ENCODE peak calls at places on chromosomes 12 and 14, in ten cellular contexts. One of them, this sample, is unnamed.

GRCh38 chr12:52436000-52436827 is 2.0 kb upstream of the KRT75 start:
- DNase-seq in astrocyte: peak; percentile 93
- DNase-seq in HCT116: no peak
- DNase-seq in neural progenitor cell: no peak
- DNase-seq in hepatocyte: no peak
- DNase-seq in fibroblast of lung: no peak
- DNase-seq in mammary epithelial cell: peak; percentile 90
- DNase-seq in PC-3: peak; percentile 94
- DNase-seq in GM23248: peak; percentile 56
- DNase-seq in GM12878: no peak
- DNase-seq in this sample: peak; percentile 95

GRCh38 chr14:23696706-23697239 is 60.6 kb downstream of the DHRS2 start:
- DNase-seq in astrocyte: no peak
- DNase-seq in HCT116: no peak
- DNase-seq in neural progenitor cell: no peak
- DNase-seq in hepatocyte: no peak
- DNase-seq in fibroblast of lung: no peak
- DNase-seq in mammary epithelial cell: no peak
- DNase-seq in PC-3: no peak
- DNase-seq in GM23248: no peak
- DNase-seq in GM12878: no peak
- DNase-seq in this sample: no peak

GRCh38 chr12:70598467-70599194 is 38.6 kb downstream of the PTPRB start:
- DNase-seq in astrocyte: peak; percentile 58
- DNase-seq in HCT116: no peak
- DNase-seq in neural progenitor cell: peak; percentile 56
- DNase-seq in hepatocyte: peak; percentile 9
- DNase-seq in fibroblast of lung: no peak
- DNase-seq in mammary epithelial cell: no peak
- DNase-seq in PC-3: no peak
- DNase-seq in GM23248: no peak
- DNase-seq in GM12878: no peak
- DNase-seq in this sample: no peak

GRCh38 chr12:104590002-104590401 is 133.3 kb downstream of the CHST11 start:
- DNase-seq in astrocyte: no peak
- DNase-seq in HCT116: no peak
- DNase-seq in neural progenitor cell: no peak
- DNase-seq in hepatocyte: no peak
- DNase-seq in fibroblast of lung: no peak
- DNase-seq in mammary epithelial cell: no peak
- DNase-seq in PC-3: no peak
- DNase-seq in GM23248: no peak
- DNase-seq in GM12878: no peak
- DNase-seq in this sample: no peak

GRCh38 chr12:96238336-96239031 is 44.3 kb downstream of the ELK3 start:
- DNase-seq in astrocyte: no peak
- DNase-seq in HCT116: no peak
- DNase-seq in neural progenitor cell: no peak
- DNase-seq in hepatocyte: no peak
- DNase-seq in fibroblast of lung: peak; percentile 46
- DNase-seq in mammary epithelial cell: no peak
- DNase-seq in PC-3: no peak
- DNase-seq in GM23248: no peak
- DNase-seq in GM12878: no peak
- DNase-seq in this sample: no peak

GRCh38 chr12:20220339-20220738 is 148.0 kb upstream of the PDE3A start:
- DNase-seq in astrocyte: peak; percentile 31
- DNase-seq in HCT116: peak; percentile 36
- DNase-seq in neural progenitor cell: peak; percentile 27
- DNase-seq in hepatocyte: peak; percentile 5
- DNase-seq in fibroblast of lung: peak; percentile 64
- DNase-seq in mammary epithelial cell: no peak
- DNase-seq in PC-3: peak; percentile 48
- DNase-seq in GM23248: peak; percentile 44
- DNase-seq in GM12878: peak; percentile 5
- DNase-seq in this sample: no peak

GRCh38 chr14:95472819-95473251 is 43.6 kb downstream of the SYNE3 start:
- DNase-seq in astrocyte: no peak
- DNase-seq in HCT116: no peak
- DNase-seq in neural progenitor cell: no peak
- DNase-seq in hepatocyte: no peak
- DNase-seq in fibroblast of lung: no peak
- DNase-seq in mammary epithelial cell: no peak
- DNase-seq in PC-3: no peak
- DNase-seq in GM23248: peak; percentile 49
- DNase-seq in GM12878: no peak
- DNase-seq in this sample: no peak

GRCh38 chr12:18261273-18261672 is at the start of gene PIK3C2G:
- DNase-seq in astrocyte: no peak
- DNase-seq in HCT116: no peak
- DNase-seq in neural progenitor cell: no peak
- DNase-seq in hepatocyte: peak; percentile 14
- DNase-seq in fibroblast of lung: no peak
- DNase-seq in mammary epithelial cell: peak; percentile 62
- DNase-seq in PC-3: peak; percentile 83
- DNase-seq in GM23248: no peak
- DNase-seq in GM12878: no peak
- DNase-seq in this sample: peak; percentile 37

DNA sequence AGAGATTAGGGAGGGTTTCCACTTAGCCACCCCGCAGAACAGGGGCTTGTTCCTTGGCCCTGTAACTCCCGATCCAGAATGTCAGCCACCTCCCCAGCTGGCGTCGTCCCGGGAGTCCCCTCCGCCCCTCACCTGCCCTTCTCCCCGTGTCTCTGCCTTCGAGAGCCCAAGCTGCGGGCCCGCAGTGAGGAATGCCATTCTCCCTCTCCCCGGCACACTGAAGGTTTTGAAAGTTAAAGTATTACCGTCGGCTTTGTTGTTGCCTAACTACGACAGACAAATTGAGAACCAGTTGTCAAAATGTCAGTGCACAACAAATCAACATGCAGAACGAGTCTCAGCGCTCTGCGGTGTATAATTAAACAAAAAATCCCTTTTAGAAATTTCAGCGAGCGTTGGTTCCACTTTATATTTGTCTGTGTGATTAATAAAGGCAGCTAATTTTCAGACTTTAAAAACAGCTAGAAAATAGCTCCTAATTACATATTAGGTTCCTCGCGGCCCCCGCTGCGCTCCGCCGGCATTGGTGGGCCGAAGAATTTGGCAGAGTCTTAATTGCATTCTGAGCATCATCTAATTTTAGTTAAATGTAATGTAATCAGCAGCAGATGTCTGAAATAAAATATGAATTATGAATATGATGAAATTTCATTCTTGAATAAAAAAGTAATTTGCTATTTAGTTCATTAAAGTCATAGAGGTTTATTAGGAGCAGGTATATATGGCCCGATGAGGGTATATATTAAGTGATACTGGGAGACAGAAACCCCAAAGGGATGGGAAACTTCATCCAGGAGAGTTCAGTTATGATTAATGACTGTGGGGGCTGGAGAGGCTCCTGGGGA is 40.2 kb downstream of the MVK start:
- DNase-seq in astrocyte: no peak
- DNase-seq in HCT116: no peak
- DNase-seq in neural progenitor cell: peak; percentile 60
- DNase-seq in hepatocyte: no peak
- DNase-seq in fibroblast of lung: no peak
- DNase-seq in mammary epithelial cell: no peak
- DNase-seq in PC-3: no peak
- DNase-seq in GM23248: no peak
- DNase-seq in GM12878: no peak
- DNase-seq in this sample: no peak
- TF ChIP-seq EZH2 in astrocyte: peak; percentile 57
- TF ChIP-seq EZH2 in HCT116: no peak
- TF ChIP-seq EZH2 in neural progenitor cell: no peak
- TF ChIP-seq EZH2 in hepatocyte: no peak
- TF ChIP-seq EZH2 in fibroblast of lung: no peak
- TF ChIP-seq EZH2 in mammary epithelial cell: no peak
- TF ChIP-seq EZH2 in PC-3: no peak
- TF ChIP-seq EZH2 in GM23248: peak; percentile 95
- TF ChIP-seq EZH2 in GM12878: no peak
- TF ChIP-seq EZH2 in this sample: no peak

GRCh38 chr12:1351926-1352325 is 242.5 kb downstream of the FBXL14 start:
- DNase-seq in astrocyte: no peak
- DNase-seq in HCT116: no peak
- DNase-seq in neural progenitor cell: no peak
- DNase-seq in hepatocyte: no peak
- DNase-seq in fibroblast of lung: peak; percentile 22
- DNase-seq in mammary epithelial cell: peak; percentile 11
- DNase-seq in PC-3: no peak
- DNase-seq in GM23248: peak; percentile 58
- DNase-seq in GM12878: no peak
- DNase-seq in this sample: no peak
- H3K27ac ChIP-seq in astrocyte: no peak overlapping the region
- H3K27ac ChIP-seq in HCT116: no peak overlapping the region
- H3K27ac ChIP-seq in neural progenitor cell: peak overlapping the region; percentile 3
- H3K27ac ChIP-seq in hepatocyte: no peak overlapping the region
- H3K27ac ChIP-seq in fibroblast of lung: no peak overlapping the region
- H3K27ac ChIP-seq in mammary epithelial cell: no peak overlapping the region
- H3K27ac ChIP-seq in PC-3: no peak overlapping the region
- H3K27ac ChIP-seq in GM23248: peak overlapping the region; percentile 17
- H3K27ac ChIP-seq in GM12878: no peak overlapping the region
- H3K27ac ChIP-seq in this sample: no peak overlapping the region

GRCh38 chr14:89617471-89618291 is 200.6 kb upstream of the FOXN3 start:
- DNase-seq in astrocyte: peak; percentile 66
- DNase-seq in HCT116: no peak
- DNase-seq in neural progenitor cell: peak; percentile 60
- DNase-seq in hepatocyte: peak; percentile 35
- DNase-seq in fibroblast of lung: peak; percentile 66
- DNase-seq in mammary epithelial cell: no peak
- DNase-seq in PC-3: peak; percentile 29
- DNase-seq in GM23248: peak; percentile 76
- DNase-seq in GM12878: no peak
- DNase-seq in this sample: no peak

GRCh38 chr14:89618309-89618708 is 201.3 kb upstream of the FOXN3 start:
- DNase-seq in astrocyte: no peak
- DNase-seq in HCT116: no peak
- DNase-seq in neural progenitor cell: no peak
- DNase-seq in hepatocyte: peak; percentile 23
- DNase-seq in fibroblast of lung: peak; percentile 53
- DNase-seq in mammary epithelial cell: no peak
- DNase-seq in PC-3: peak; percentile 11
- DNase-seq in GM23248: peak; percentile 64
- DNase-seq in GM12878: no peak
- DNase-seq in this sample: no peak

GRCh38 chr14:89617142-89617460 is 200.1 kb upstream of the FOXN3 start:
- DNase-seq in astrocyte: no peak
- DNase-seq in HCT116: no peak
- DNase-seq in neural progenitor cell: no peak
- DNase-seq in hepatocyte: no peak
- DNase-seq in fibroblast of lung: no peak
- DNase-seq in mammary epithelial cell: no peak
- DNase-seq in PC-3: no peak
- DNase-seq in GM23248: peak; percentile 8
- DNase-seq in GM12878: no peak
- DNase-seq in this sample: no peak

GRCh38 chr14:89615421-89615820 is 198.4 kb upstream of the FOXN3 start:
- DNase-seq in astrocyte: peak; percentile 37
- DNase-seq in HCT116: no peak
- DNase-seq in neural progenitor cell: no peak
- DNase-seq in hepatocyte: no peak
- DNase-seq in fibroblast of lung: no peak
- DNase-seq in mammary epithelial cell: no peak
- DNase-seq in PC-3: no peak
- DNase-seq in GM23248: no peak
- DNase-seq in GM12878: no peak
- DNase-seq in this sample: no peak

DNA sequence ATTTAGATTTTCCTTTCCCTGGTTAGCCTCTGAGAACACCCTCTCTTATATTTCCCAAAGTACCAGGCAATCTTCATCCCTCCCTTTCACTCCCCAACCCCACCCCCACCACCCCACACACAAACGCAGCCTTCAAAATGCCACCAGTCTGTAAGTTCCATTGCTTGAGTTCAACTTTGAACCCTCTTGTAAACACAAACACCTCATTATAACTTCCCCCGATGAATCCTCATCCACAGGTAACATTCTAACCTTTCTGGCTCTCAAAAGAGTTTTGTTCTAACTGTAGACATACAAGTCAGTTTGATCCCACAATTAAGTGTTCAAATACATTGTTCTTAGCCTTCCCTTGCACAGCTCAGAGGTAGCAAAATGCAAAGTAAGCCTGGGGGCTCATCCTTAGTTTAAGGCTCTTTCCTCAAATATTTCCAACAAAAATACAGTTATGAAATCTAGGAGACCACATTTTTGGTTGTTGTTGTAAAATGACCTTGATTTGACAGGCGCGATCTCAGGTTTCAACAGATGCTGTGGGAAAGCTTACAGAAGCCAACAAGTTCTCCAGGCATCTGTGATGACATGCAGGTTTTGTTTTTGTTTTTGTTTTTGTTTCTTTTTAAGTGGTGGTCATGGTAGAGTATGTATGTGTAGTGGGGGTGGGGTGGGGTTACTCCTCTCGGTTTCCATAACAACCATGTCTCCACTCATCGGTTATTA is 199.6 kb upstream of the FOXN3 start:
- DNase-seq in astrocyte: no peak
- DNase-seq in HCT116: no peak
- DNase-seq in neural progenitor cell: no peak
- DNase-seq in hepatocyte: peak; percentile 28
- DNase-seq in fibroblast of lung: peak; percentile 46
- DNase-seq in mammary epithelial cell: no peak
- DNase-seq in PC-3: no peak
- DNase-seq in GM23248: peak; percentile 62
- DNase-seq in GM12878: no peak
- DNase-seq in this sample: no peak
- H3K4me1 ChIP-seq in astrocyte: peaks cover 18% of the 10 kb centered on the region
- H3K4me1 ChIP-seq in HCT116: peaks cover 14% of the 10 kb centered on the region
- H3K4me1 ChIP-seq in neural progenitor cell: peaks cover 55% of the 10 kb centered on the region
- H3K4me1 ChIP-seq in hepatocyte: peaks cover 25% of the 10 kb centered on the region
- H3K4me1 ChIP-seq in fibroblast of lung: peaks cover 8% of the 10 kb centered on the region
- H3K4me1 ChIP-seq in mammary epithelial cell: peaks cover 9% of the 10 kb centered on the region
- H3K4me1 ChIP-seq in PC-3: peaks cover 4% of the 10 kb centered on the region
- H3K4me1 ChIP-seq in GM23248: peaks cover 13% of the 10 kb centered on the region
- H3K4me1 ChIP-seq in GM12878: peaks cover 49% of the 10 kb centered on the region
- H3K4me1 ChIP-seq in this sample: no peaks in the 10 kb centered on the region

DNA sequence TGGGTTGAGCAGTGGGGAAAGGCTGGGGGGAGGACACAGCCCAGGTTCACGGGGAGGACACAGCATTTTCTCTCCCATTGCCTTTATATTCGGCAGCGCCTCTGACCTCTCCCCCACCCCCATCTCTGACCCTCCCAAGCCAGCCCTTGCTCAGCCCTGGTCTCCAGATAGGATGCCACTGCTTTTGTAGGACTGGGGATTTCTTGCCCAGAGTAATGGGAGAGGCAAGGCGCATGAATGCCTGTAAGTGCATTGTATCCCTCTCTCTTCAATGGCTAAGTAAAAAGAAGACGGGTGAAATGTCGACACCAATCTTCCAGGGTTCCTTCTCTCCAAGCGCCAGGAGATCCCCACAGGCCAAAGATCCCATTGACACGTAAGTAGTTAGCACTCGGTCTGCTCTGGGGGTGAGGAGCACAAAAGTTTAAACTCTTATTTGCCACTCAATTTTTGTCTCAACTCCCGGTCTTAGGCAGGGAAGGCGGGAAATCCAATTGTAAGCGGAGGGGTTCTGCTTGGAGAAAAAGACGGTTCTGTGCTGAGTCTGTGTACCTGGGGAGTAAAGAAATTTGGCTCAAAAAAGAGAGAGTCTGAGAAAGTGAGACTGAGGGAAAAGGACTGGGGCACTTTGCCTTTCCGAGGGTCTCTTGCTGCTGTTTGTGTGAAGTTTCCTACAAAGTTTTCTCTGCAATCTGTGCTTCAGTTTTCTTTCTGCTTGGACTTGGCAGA is 4.7 kb downstream of the HOXC4 start:
- DNase-seq in astrocyte: no peak
- DNase-seq in HCT116: no peak
- DNase-seq in neural progenitor cell: no peak
- DNase-seq in hepatocyte: no peak
- DNase-seq in fibroblast of lung: no peak
- DNase-seq in mammary epithelial cell: no peak
- DNase-seq in PC-3: no peak
- DNase-seq in GM23248: no peak
- DNase-seq in GM12878: no peak
- DNase-seq in this sample: no peak
- TF ChIP-seq EZH2 in astrocyte: no peak
- TF ChIP-seq EZH2 in HCT116: no peak
- TF ChIP-seq EZH2 in neural progenitor cell: peak; percentile 54
- TF ChIP-seq EZH2 in hepatocyte: no peak
- TF ChIP-seq EZH2 in fibroblast of lung: no peak
- TF ChIP-seq EZH2 in mammary epithelial cell: no peak
- TF ChIP-seq EZH2 in PC-3: no peak
- TF ChIP-seq EZH2 in GM23248: no peak
- TF ChIP-seq EZH2 in GM12878: no peak
- TF ChIP-seq EZH2 in this sample: no peak